ENCODE peak calls at places on chromosome 10, in five cellular contexts. N is astrocyte, Q is left ventricle myocardium superior, W is hypothalamus, T is substantia nigra. C is an unnamed sample.

GRCh38 chr10:17673517-17674051 is 29.6 kb downstream of the STAM start:
- DNase-seq in W (no peak), N (peak), Q (no peak), T (no peak), C (no peak)

GRCh38 chr10:133258066-133258817 is 18.4 kb downstream of the ADAM8 start:
- DNase-seq in N (no peak), Q (no peak), T (no peak), W (no peak), C (no peak)

GRCh38 chr10:104642311-104643022 is 1.4 kb downstream of the SORCS3 start:
- DNase-seq in N (peak), Q (peak), W (peak), T (peak), C (peak)

GRCh38 chr10:128808921-128809440 is 658.1 kb upstream of the MGMT start:
- DNase-seq in N (peak), W (no peak), Q (no peak), T (no peak), C (no peak)

GRCh38 chr10:124530215-124530665 is 68.6 kb downstream of the LHPP start:
- DNase-seq in Q (peak), W (peak), T (peak), N (peak), C (peak)

GRCh38 chr10:42551582-42552187 is 86.7 kb downstream of the ZNF33B start:
- DNase-seq in T (no peak), W (no peak), N (no peak), Q (no peak), C (no peak)

GRCh38 chr10:99996934-99997648 is 12.7 kb downstream of the DNMBP start:
- DNase-seq in N (no peak), T (no peak), W (no peak), Q (no peak), C (no peak)

GRCh38 chr10:68184546-68184945 is 47.4 kb downstream of the ATOH7 start:
- DNase-seq in N (no peak), T (no peak), W (no peak), Q (no peak), C (no peak)

GRCh38 chr10:83023647-83024046 is 1115.7 kb upstream of the GHITM start:
- DNase-seq in Q (no peak), W (no peak), T (no peak), N (no peak), C (no peak)

GRCh38 chr10:101444058-101444457 is 90.1 kb downstream of the BTRC start:
- DNase-seq in Q (no peak), N (no peak), W (no peak), T (no peak), C (no peak)

GRCh38 chr10:7932301-7933036 is 114.2 kb downstream of the TAF3 start:
- DNase-seq in W (no peak), T (no peak), Q (no peak), N (peak), C (no peak)

GRCh38 chr10:113616244-113617074 is 47.4 kb downstream of the NRAP start:
- DNase-seq in W (no peak), Q (no peak), N (no peak), T (no peak), C (peak)

GRCh38 chr10:37619336-37619735 is 238.1 kb downstream of the ZNF248 start:
- DNase-seq in T (no peak), Q (no peak), W (no peak), N (no peak), C (no peak)

GRCh38 chr10:103769176-103769575 is 86.2 kb downstream of the SH3PXD2A start:
- DNase-seq in W (no peak), Q (no peak), T (no peak), N (no peak), C (no peak)